ENCODE peak calls at places on chromosomes 12 and 14, in ten cellular contexts. X is IMR-90, B is HepG2, J is GM12878, E is body of pancreas, H is gastrocnemius medialis, D is right lobe of liver, U is K562, A is heart left ventricle, R is HCT116. M is an unnamed sample.

GRCh38 chr12:103495158-103495782 is 498 bp downstream of the C12orf42 start:
- ATAC-seq in D (peak; percentile 62), X (no peak), A (no peak), U (peak; percentile 73), J (peak; percentile 88), B (peak; percentile 47), H (no peak), R (no peak), E (no peak), M (no peak)

GRCh38 chr14:79432640-79433039 is 778.7 kb downstream of the DIO2 start:
- ATAC-seq in D (no peak), R (no peak), B (no peak), A (no peak), H (no peak), U (no peak), X (no peak), E (no peak), J (no peak), M (no peak)

GRCh38 chr12:65607271-65607880 is 216.9 kb upstream of the HMGA2 start:
- ATAC-seq in X (no peak), D (no peak), B (no peak), E (peak; percentile 49), A (no peak), U (no peak), J (no peak), H (no peak), R (no peak), M (no peak)

GRCh38 chr12:121955258-121956040 is 37.1 kb downstream of the CFAP251 start:
- ATAC-seq in J (peak; percentile 24), B (peak; percentile 54), H (no peak), D (peak; percentile 52), E (no peak), X (peak; percentile 33), U (peak; percentile 78), A (no peak), R (peak; percentile 70), M (no peak)

GRCh38 chr12:13099066-13099909 is 4.2 kb downstream of the GSG1 start:
- ATAC-seq in E (no peak), D (peak; percentile 5), B (no peak), X (no peak), R (no peak), A (no peak), H (no peak), J (no peak), U (no peak), M (no peak)

GRCh38 chr12:54299515-54300266 is 1.1 kb downstream of the NFE2 start:
- ATAC-seq in D (no peak), E (no peak), B (no peak), H (no peak), U (no peak), J (no peak), A (no peak), X (no peak), R (no peak), M (no peak)

GRCh38 chr12:16258963-16259362 is 18.5 kb downstream of the SLC15A5 start:
- ATAC-seq in H (no peak), A (no peak), U (no peak), D (no peak), R (no peak), J (no peak), B (no peak), X (peak; percentile 63), E (no peak), M (no peak)

GRCh38 chr12:29782285-29782820 is 1.4 kb downstream of the TMTC1 start:
- ATAC-seq in B (peak; percentile 10), H (peak; percentile 66), D (peak; percentile 9), U (no peak), X (peak; percentile 4), J (peak; percentile 80), A (peak; percentile 49), R (no peak), E (peak; percentile 55), M (peak; percentile 68)

GRCh38 chr12:27800819-27801218 is 20.8 kb upstream of the MANSC4 start:
- ATAC-seq in B (no peak), R (no peak), H (no peak), E (no peak), U (no peak), X (no peak), J (no peak), D (no peak), A (no peak), M (no peak)

GRCh38 chr12:49873361-49873934 is 30.3 kb downstream of the FAIM2 start:
- ATAC-seq in U (no peak), H (no peak), E (no peak), B (no peak), R (no peak), D (no peak), J (no peak), X (no peak), A (no peak), M (no peak)

GRCh38 chr12:107057071-107057834 is 36.1 kb downstream of the CRY1 start:
- ATAC-seq in B (no peak), U (no peak), X (peak; percentile 42), A (no peak), H (no peak), J (no peak), D (no peak), R (no peak), E (peak; percentile 53), M (no peak)

GRCh38 chr12:107384645-107385044 is 291.3 kb upstream of the CRY1 start:
- ATAC-seq in E (no peak), U (no peak), H (no peak), R (no peak), D (no peak), J (no peak), B (no peak), X (no peak), A (no peak), M (no peak)

GRCh38 chr14:32473476-32473875 is 144.4 kb downstream of the AKAP6 start:
- ATAC-seq in A (peak; percentile 72), R (no peak), J (no peak), U (no peak), X (peak; percentile 6), E (peak; percentile 78), B (peak; percentile 76), D (peak; percentile 89), H (peak; percentile 84), M (peak; percentile 50)

GRCh38 chr12:103373088-103373523 is 122.7 kb downstream of the C12orf42 start:
- ATAC-seq in E (no peak), U (no peak), J (peak; percentile 40), D (no peak), A (no peak), X (no peak), R (no peak), B (no peak), H (no peak), M (no peak)

GRCh38 chr12:85191-85666 is 18.7 kb downstream of the IQSEC3 start:
- ATAC-seq in U (no peak), J (no peak), X (no peak), H (no peak), D (no peak), E (no peak), A (no peak), R (no peak), B (no peak), M (no peak)

GRCh38 chr12:48969847-48970701 is 1.5 kb downstream of the WNT10B start:
- ATAC-seq in D (no peak), E (peak; percentile 19), R (no peak), X (no peak), A (no peak), H (no peak), U (peak; percentile 8), B (peak; percentile 60), J (peak; percentile 51), M (no peak)

GRCh38 chr14:103649001-103649400 is 20.0 kb downstream of the KLC1 start:
- ATAC-seq in E (no peak), D (no peak), J (no peak), U (no peak), R (no peak), A (no peak), B (no peak), X (no peak), H (no peak), M (no peak)

GRCh38 chr12:115002434-115002833 is 318.5 kb upstream of the TBX3 start:
- ATAC-seq in A (no peak), H (no peak), J (no peak), U (no peak), R (no peak), D (peak; percentile 20), E (no peak), B (no peak), X (no peak), M (no peak)

GRCh38 chr12:95763809-95764253 is 26.7 kb downstream of the NTN4 start:
- ATAC-seq in E (peak; percentile 58), R (peak; percentile 82), H (peak; percentile 92), B (no peak), X (peak; percentile 75), J (no peak), A (peak; percentile 63), D (no peak), U (no peak), M (peak; percentile 92)

GRCh38 chr14:55411426-55412389 is at the start of gene ATG14:
- ATAC-seq in H (peak; percentile 94), J (peak; percentile 100), A (peak; percentile 96), B (peak; percentile 99), R (peak; percentile 97), D (peak; percentile 99), U (peak; percentile 99), E (peak; percentile 100), X (peak; percentile 100), M (peak; percentile 99)
- TF ChIP-seq POLR2A in H (peak; percentile 84), J (peak; percentile 89), A (no peak), B (peak; percentile 82), R (no peak), D (peak; percentile 55), U (peak; percentile 78), E (peak; percentile 76), X (peak; percentile 88), M (peak; percentile 44)

GRCh38 chr14:50756300-50756699 is 74.7 kb downstream of the NIN start:
- ATAC-seq in J (peak; percentile 75), H (no peak), B (no peak), A (no peak), R (no peak), X (no peak), E (no peak), U (no peak), D (no peak), M (no peak)
- H3K36me3 ChIP-seq in J (peaks cover 14% of the 10 kb centered on the region), H (peaks cover 2% of the 10 kb centered on the region), B (peaks cover 3% of the 10 kb centered on the region), A (peaks cover 96% of the 10 kb centered on the region), R (peaks cover 16% of the 10 kb centered on the region), X (peaks cover 34% of the 10 kb centered on the region), E (no peaks in the 10 kb centered on the region), U (no peaks in the 10 kb centered on the region), D (peaks cover 3% of the 10 kb centered on the region), M (no peaks in the 10 kb centered on the region)

GRCh38 chr14:68789798-68790655 is 2.8 kb downstream of the ZFP36L1 start:
- ATAC-seq in R (no peak), E (no peak), B (peak; percentile 6), J (peak; percentile 3), H (no peak), D (peak; percentile 5), A (no peak), U (no peak), X (no peak), M (no peak)
- TF ChIP-seq POLR2A in R (no peak), E (no peak), B (peak; percentile 5), J (no peak), H (peak; percentile 44), D (no peak), A (no peak), U (no peak), X (no peak), M (peak; percentile 27)

DNA sequence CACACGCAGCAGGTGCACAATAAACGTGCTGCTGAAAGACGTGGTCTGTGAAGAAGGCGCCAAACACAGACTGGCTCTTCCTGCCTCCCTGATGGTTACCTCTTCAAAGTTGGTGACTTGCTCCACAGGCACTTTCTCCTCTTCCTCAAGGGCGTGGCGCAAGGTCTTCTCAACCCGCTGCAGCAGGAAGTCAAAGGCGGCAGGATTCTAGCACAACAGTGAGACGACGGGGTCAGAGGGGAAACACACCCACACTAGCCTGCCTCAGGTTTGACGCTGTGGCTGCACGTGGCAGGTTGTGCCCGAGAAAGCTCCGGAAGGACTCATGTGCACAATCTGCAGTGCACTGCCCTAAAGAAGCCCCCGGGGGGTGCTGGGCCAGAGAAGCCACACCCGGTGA is 15.0 kb downstream of the POLE start:
- ATAC-seq in A (no peak), U (peak; percentile 20), E (no peak), D (no peak), R (no peak), J (peak; percentile 18), B (no peak), H (no peak), X (no peak), M (no peak)
- H3K36me3 ChIP-seq in A (peaks cover 76% of the 10 kb centered on the region), U (peaks cover 90% of the 10 kb centered on the region), E (no peaks in the 10 kb centered on the region), D (peaks cover 25% of the 10 kb centered on the region), R (peaks cover 63% of the 10 kb centered on the region), J (peaks cover 58% of the 10 kb centered on the region), B (peaks cover 35% of the 10 kb centered on the region), H (peaks cover 3% of the 10 kb centered on the region), X (peaks cover 49% of the 10 kb centered on the region), M (no peaks in the 10 kb centered on the region)

M was measured in gastroesophageal sphincter.